ENCODE peak calls at places on chromosomes 6 and 20, in five cellular contexts. One of them, this sample, is unnamed.

GRCh38 chr6:159761135-159761872 is 541 bp upstream of the ACAT2 start:
- DNase-seq in COR-L47: no peak
- DNase-seq in astrocyte of the cerebellum: no peak
- DNase-seq in T-helper 2 cell: no peak
- DNase-seq in kidney tubule cell: peak
- DNase-seq in this sample: no peak

GRCh38 chr6:147586044-147586443 is 77.6 kb downstream of the SAMD5 start:
- DNase-seq in COR-L47: no peak
- DNase-seq in astrocyte of the cerebellum: peak
- DNase-seq in T-helper 2 cell: no peak
- DNase-seq in kidney tubule cell: no peak
- DNase-seq in this sample: no peak

GRCh38 chr6:125262026-125263013 is 39.4 kb downstream of the HDDC2 start:
- DNase-seq in COR-L47: no peak
- DNase-seq in astrocyte of the cerebellum: peak
- DNase-seq in T-helper 2 cell: no peak
- DNase-seq in kidney tubule cell: no peak
- DNase-seq in this sample: no peak

GRCh38 chr6:170150590-170150945 is 140.3 kb downstream of the DLL1 start:
- DNase-seq in COR-L47: no peak
- DNase-seq in astrocyte of the cerebellum: no peak
- DNase-seq in T-helper 2 cell: no peak
- DNase-seq in kidney tubule cell: no peak
- DNase-seq in this sample: no peak

GRCh38 chr6:116545661-116546060 is at the start of gene TRAPPC3L:
- DNase-seq in COR-L47: no peak
- DNase-seq in astrocyte of the cerebellum: no peak
- DNase-seq in T-helper 2 cell: no peak
- DNase-seq in kidney tubule cell: no peak
- DNase-seq in this sample: no peak

GRCh38 chr6:67629268-67629667 is 1005.8 kb upstream of the ADGRB3 start:
- DNase-seq in COR-L47: no peak
- DNase-seq in astrocyte of the cerebellum: no peak
- DNase-seq in T-helper 2 cell: no peak
- DNase-seq in kidney tubule cell: no peak
- DNase-seq in this sample: no peak

GRCh38 chr6:130385059-130385695 is 19.4 kb downstream of the TMEM200A start:
- DNase-seq in COR-L47: no peak
- DNase-seq in astrocyte of the cerebellum: no peak
- DNase-seq in T-helper 2 cell: no peak
- DNase-seq in kidney tubule cell: no peak
- DNase-seq in this sample: no peak

GRCh38 chr6:110541701-110542309 is 65.4 kb upstream of the SLC22A16 start:
- DNase-seq in COR-L47: no peak
- DNase-seq in astrocyte of the cerebellum: peak
- DNase-seq in T-helper 2 cell: no peak
- DNase-seq in kidney tubule cell: no peak
- DNase-seq in this sample: no peak

GRCh38 chr6:147468634-147469033 is 39.9 kb upstream of the SAMD5 start:
- DNase-seq in COR-L47: no peak
- DNase-seq in astrocyte of the cerebellum: no peak
- DNase-seq in T-helper 2 cell: no peak
- DNase-seq in kidney tubule cell: no peak
- DNase-seq in this sample: no peak

GRCh38 chr6:32178547-32179440 is 589 bp downstream of the RNF5 start:
- DNase-seq in COR-L47: no peak
- DNase-seq in astrocyte of the cerebellum: no peak
- DNase-seq in T-helper 2 cell: no peak
- DNase-seq in kidney tubule cell: peak
- DNase-seq in this sample: peak

GRCh38 chr6:47047479-47048411 is 5.6 kb upstream of the ADGRF1 start:
- DNase-seq in COR-L47: peak
- DNase-seq in astrocyte of the cerebellum: peak
- DNase-seq in T-helper 2 cell: no peak
- DNase-seq in kidney tubule cell: peak
- DNase-seq in this sample: peak

GRCh38 chr6:162963861-162964260 is 236.1 kb downstream of the PACRG start:
- DNase-seq in COR-L47: no peak
- DNase-seq in astrocyte of the cerebellum: no peak
- DNase-seq in T-helper 2 cell: no peak
- DNase-seq in kidney tubule cell: no peak
- DNase-seq in this sample: no peak

GRCh38 chr20:45969712-45970634 is 2.0 kb downstream of the ZNF335 start:
- DNase-seq in COR-L47: peak
- DNase-seq in astrocyte of the cerebellum: peak
- DNase-seq in T-helper 2 cell: no peak
- DNase-seq in kidney tubule cell: peak
- DNase-seq in this sample: peak

GRCh38 chr20:32441638-32442037 is 83.5 kb downstream of the ASXL1 start:
- DNase-seq in COR-L47: no peak
- DNase-seq in astrocyte of the cerebellum: no peak
- DNase-seq in T-helper 2 cell: no peak
- DNase-seq in kidney tubule cell: no peak
- DNase-seq in this sample: no peak

GRCh38 chr6:44052419-44053011 is 74.7 kb downstream of the MRPL14 start:
- DNase-seq in COR-L47: no peak
- DNase-seq in astrocyte of the cerebellum: no peak
- DNase-seq in T-helper 2 cell: no peak
- DNase-seq in kidney tubule cell: no peak
- DNase-seq in this sample: no peak

GRCh38 chr6:85449818-85450577 is at the start of gene NT5E:
- DNase-seq in COR-L47: no peak
- DNase-seq in astrocyte of the cerebellum: no peak
- DNase-seq in T-helper 2 cell: no peak
- DNase-seq in kidney tubule cell: peak
- DNase-seq in this sample: no peak

GRCh38 chr6:169838291-169839028 is 87.0 kb downstream of the ERMARD start:
- DNase-seq in COR-L47: no peak
- DNase-seq in astrocyte of the cerebellum: no peak
- DNase-seq in T-helper 2 cell: no peak
- DNase-seq in kidney tubule cell: no peak
- DNase-seq in this sample: no peak

GRCh38 chr20:4714818-4715217 is 6.9 kb upstream of the PRND start:
- DNase-seq in COR-L47: no peak
- DNase-seq in astrocyte of the cerebellum: no peak
- DNase-seq in T-helper 2 cell: no peak
- DNase-seq in kidney tubule cell: no peak
- DNase-seq in this sample: no peak

GRCh38 chr20:11907621-11908020 is 10.1 kb upstream of the BTBD3 start:
- DNase-seq in COR-L47: no peak
- DNase-seq in astrocyte of the cerebellum: no peak
- DNase-seq in T-helper 2 cell: no peak
- DNase-seq in kidney tubule cell: peak
- DNase-seq in this sample: peak

GRCh38 chr6:112956696-112957525 is 609.8 kb downstream of the RFPL4B start:
- DNase-seq in COR-L47: no peak
- DNase-seq in astrocyte of the cerebellum: peak
- DNase-seq in T-helper 2 cell: no peak
- DNase-seq in kidney tubule cell: peak
- DNase-seq in this sample: no peak

GRCh38 chr20:31562241-31562640 is 42.8 kb upstream of the ID1 start:
- DNase-seq in COR-L47: no peak
- DNase-seq in astrocyte of the cerebellum: no peak
- DNase-seq in T-helper 2 cell: no peak
- DNase-seq in kidney tubule cell: no peak
- DNase-seq in this sample: no peak

GRCh38 chr20:1912056-1912455 is 16.8 kb downstream of the SIRPA start:
- DNase-seq in COR-L47: no peak
- DNase-seq in astrocyte of the cerebellum: no peak
- DNase-seq in T-helper 2 cell: no peak
- DNase-seq in kidney tubule cell: no peak
- DNase-seq in this sample: no peak

GRCh38 chr6:158648682-158649131 is 1.1 kb upstream of the SYTL3 start:
- DNase-seq in COR-L47: no peak
- DNase-seq in astrocyte of the cerebellum: no peak
- DNase-seq in T-helper 2 cell: no peak
- DNase-seq in kidney tubule cell: peak
- DNase-seq in this sample: no peak

GRCh38 chr6:89034586-89035251 is 45.8 kb upstream of the PNRC1 start:
- DNase-seq in COR-L47: no peak
- DNase-seq in astrocyte of the cerebellum: no peak
- DNase-seq in T-helper 2 cell: no peak
- DNase-seq in kidney tubule cell: peak
- DNase-seq in this sample: no peak

GRCh38 chr20:32325706-32326506 is 32.2 kb upstream of the ASXL1 start:
- DNase-seq in COR-L47: no peak
- DNase-seq in astrocyte of the cerebellum: no peak
- DNase-seq in T-helper 2 cell: no peak
- DNase-seq in kidney tubule cell: peak
- DNase-seq in this sample: peak

GRCh38 chr6:15062311-15063252 is 183.3 kb upstream of the JARID2 start:
- DNase-seq in COR-L47: no peak
- DNase-seq in astrocyte of the cerebellum: peak
- DNase-seq in T-helper 2 cell: no peak
- DNase-seq in kidney tubule cell: peak
- DNase-seq in this sample: no peak

GRCh38 chr20:53898558-53898931 is 171.8 kb downstream of the BCAS1 start:
- DNase-seq in COR-L47: no peak
- DNase-seq in astrocyte of the cerebellum: no peak
- DNase-seq in T-helper 2 cell: no peak
- DNase-seq in kidney tubule cell: no peak
- DNase-seq in this sample: no peak

GRCh38 chr20:63519765-63520593 is 586 bp upstream of the PPDPF start:
- DNase-seq in COR-L47: peak
- DNase-seq in astrocyte of the cerebellum: no peak
- DNase-seq in T-helper 2 cell: peak
- DNase-seq in kidney tubule cell: peak
- DNase-seq in this sample: peak

GRCh38 chr6:151029976-151030375 is 164.5 kb downstream of the MTHFD1L start:
- DNase-seq in COR-L47: no peak
- DNase-seq in astrocyte of the cerebellum: no peak
- DNase-seq in T-helper 2 cell: no peak
- DNase-seq in kidney tubule cell: peak
- DNase-seq in this sample: no peak

GRCh38 chr6:56420296-56420695 is 172.9 kb upstream of the COL21A1 start:
- DNase-seq in COR-L47: no peak
- DNase-seq in astrocyte of the cerebellum: no peak
- DNase-seq in T-helper 2 cell: no peak
- DNase-seq in kidney tubule cell: no peak
- DNase-seq in this sample: no peak

GRCh38 chr6:22819209-22819608 is 249.8 kb downstream of the HDGFL1 start:
- DNase-seq in COR-L47: no peak
- DNase-seq in astrocyte of the cerebellum: no peak
- DNase-seq in T-helper 2 cell: no peak
- DNase-seq in kidney tubule cell: no peak
- DNase-seq in this sample: no peak

GRCh38 chr6:54327631-54328030 is 19.4 kb downstream of the TINAG start:
- DNase-seq in COR-L47: no peak
- DNase-seq in astrocyte of the cerebellum: no peak
- DNase-seq in T-helper 2 cell: no peak
- DNase-seq in kidney tubule cell: peak
- DNase-seq in this sample: no peak

GRCh38 chr6:37960139-37960935 is 140.8 kb downstream of the ZFAND3 start:
- DNase-seq in COR-L47: no peak
- DNase-seq in astrocyte of the cerebellum: no peak
- DNase-seq in T-helper 2 cell: no peak
- DNase-seq in kidney tubule cell: peak
- DNase-seq in this sample: no peak

GRCh38 chr6:125748534-125749111 is 809 bp upstream of the HEY2 start:
- DNase-seq in COR-L47: no peak
- DNase-seq in astrocyte of the cerebellum: no peak
- DNase-seq in T-helper 2 cell: no peak
- DNase-seq in kidney tubule cell: peak
- DNase-seq in this sample: peak

GRCh38 chr6:152948150-152948768 is 34.6 kb downstream of the FBXO5 start:
- DNase-seq in COR-L47: peak
- DNase-seq in astrocyte of the cerebellum: peak
- DNase-seq in T-helper 2 cell: no peak
- DNase-seq in kidney tubule cell: peak
- DNase-seq in this sample: peak

This sample was measured in NCI-H345.